ENCODE peak calls at places on chromosomes 16 and 17, in seven cellular contexts. Q is PC-3, A is GM23338, P is neural progenitor cell, V is HCT116, T is GM23248, E is hepatocyte. F is an unnamed sample.

GRCh38 chr16:130533-131173 is 7.8 kb downstream of the NPRL3 start:
- DNase-seq in Q (no peak), A (no peak), P (no peak), V (no peak), T (no peak), E (no peak), F (no peak)

GRCh38 chr17:75130632-75131277 is 787 bp downstream of the NT5C start:
- DNase-seq in Q (peak; percentile 73), A (peak; percentile 91), P (peak; percentile 87), V (peak; percentile 69), T (peak; percentile 76), E (peak; percentile 80), F (no peak)

GRCh38 chr17:57255182-57255775 is 1.0 kb upstream of the MSI2 start:
- DNase-seq in Q (no peak), A (no peak), P (no peak), V (no peak), T (peak; percentile 7), E (no peak), F (no peak)

GRCh38 chr16:68272501-68273209 is 8.3 kb downstream of the SLC7A6 start:
- DNase-seq in Q (no peak), A (no peak), P (no peak), V (no peak), T (no peak), E (no peak), F (peak; percentile 91)

GRCh38 chr16:49986351-49987124 is 38.5 kb upstream of the CNEP1R1 start:
- DNase-seq in Q (peak; percentile 3), A (peak; percentile 40), P (no peak), V (peak; percentile 24), T (peak; percentile 13), E (no peak), F (no peak)

GRCh38 chr16:68265078-68265925 is 976 bp downstream of the SLC7A6 start:
- DNase-seq in Q (peak; percentile 80), A (peak; percentile 46), P (peak; percentile 50), V (peak; percentile 68), T (peak; percentile 88), E (peak; percentile 73), F (peak; percentile 39)

GRCh38 chr17:40872416-40872815 is 5.4 kb upstream of the KRT12 start:
- DNase-seq in Q (no peak), A (no peak), P (no peak), V (no peak), T (no peak), E (no peak), F (no peak)

GRCh38 chr17:77375917-77376651 is 235.3 kb downstream of the SEC14L1 start:
- DNase-seq in Q (no peak), A (no peak), P (peak; percentile 42), V (no peak), T (peak; percentile 81), E (peak; percentile 55), F (no peak)

GRCh38 chr17:50572541-50572940 is 12.0 kb downstream of the CACNA1G start:
- DNase-seq in Q (no peak), A (no peak), P (no peak), V (no peak), T (no peak), E (no peak), F (no peak)

GRCh38 chr16:69073181-69073669 is 32.2 kb upstream of the HAS3 start:
- DNase-seq in Q (peak; percentile 96), A (no peak), P (no peak), V (peak; percentile 93), T (peak; percentile 90), E (peak; percentile 33), F (no peak)

GRCh38 chr16:177394-177822 is 928 bp downstream of the HBA1 start:
- DNase-seq in Q (no peak), A (no peak), P (peak; percentile 39), V (no peak), T (peak; percentile 40), E (peak; percentile 23), F (no peak)

GRCh38 chr16:68539704-68540370 is 746 bp downstream of the ZFP90 start:
- DNase-seq in Q (no peak), A (peak; percentile 62), P (peak; percentile 45), V (no peak), T (peak; percentile 49), E (peak; percentile 19), F (no peak)

GRCh38 chr17:28524476-28525415 is 18.6 kb downstream of the FOXN1 start:
- DNase-seq in Q (peak; percentile 79), A (no peak), P (no peak), V (no peak), T (peak; percentile 78), E (peak; percentile 88), F (no peak)

GRCh38 chr17:7226721-7227710 is 7.3 kb downstream of the ACADVL start:
- DNase-seq in Q (no peak), A (no peak), P (no peak), V (no peak), T (no peak), E (no peak), F (no peak)

GRCh38 chr17:5531019-5531418 is 44.7 kb downstream of the MIS12 start:
- DNase-seq in Q (no peak), A (no peak), P (no peak), V (no peak), T (no peak), E (no peak), F (no peak)

GRCh38 chr16:9016824-9017223 is 53.1 kb upstream of the USP7 start:
- DNase-seq in Q (no peak), A (peak; percentile 11), P (no peak), V (no peak), T (no peak), E (no peak), F (no peak)

GRCh38 chr17:63278731-63279442 is 167.2 kb downstream of the CYB561 start:
- DNase-seq in Q (no peak), A (no peak), P (no peak), V (no peak), T (no peak), E (no peak), F (no peak)

GRCh38 chr16:19223235-19223847 is 55.3 kb downstream of the SYT17 start:
- DNase-seq in Q (peak; percentile 77), A (peak; percentile 76), P (peak; percentile 65), V (peak; percentile 42), T (peak; percentile 5), E (peak; percentile 33), F (peak; percentile 30)

GRCh38 chr17:44198721-44199552 is 747 bp downstream of the ATXN7L3 start:
- DNase-seq in Q (peak; percentile 55), A (peak; percentile 82), P (peak; percentile 89), V (no peak), T (peak; percentile 76), E (peak; percentile 90), F (peak; percentile 46)

GRCh38 chr17:44197980-44198720 is 1.5 kb downstream of the ATXN7L3 start:
- DNase-seq in Q (peak; percentile 64), A (peak; percentile 46), P (peak; percentile 45), V (peak; percentile 57), T (peak; percentile 84), E (peak; percentile 58), F (peak; percentile 64)

GRCh38 chr17:44200478-44201155 is 933 bp upstream of the ATXN7L3 start:
- DNase-seq in Q (no peak), A (peak; percentile 43), P (no peak), V (no peak), T (peak; percentile 31), E (peak; percentile 49), F (peak; percentile 19)

GRCh38 chr17:44199553-44200477 is at the start of gene ATXN7L3:
- DNase-seq in Q (peak; percentile 99), A (peak; percentile 99), P (peak; percentile 99), V (peak; percentile 94), T (peak; percentile 100), E (peak; percentile 100), F (peak; percentile 97)

GRCh38 chr17:44197107-44197506 is 2.6 kb downstream of the ATXN7L3 start:
- DNase-seq in Q (no peak), A (no peak), P (no peak), V (no peak), T (no peak), E (no peak), F (no peak)
- H3K27ac ChIP-seq in Q (no peak overlapping the region), A (no peak overlapping the region), P (no peak overlapping the region), V (peak overlapping the region; percentile 98), T (no peak overlapping the region), E (no peak overlapping the region), F (no peak overlapping the region)

GRCh38 chr16:27572711-27573110 is 22.8 kb downstream of the KATNIP start:
- DNase-seq in Q (no peak), A (no peak), P (no peak), V (no peak), T (peak; percentile 27), E (no peak), F (no peak)

GRCh38 chr16:27576729-27577128 is 26.8 kb downstream of the KATNIP start:
- DNase-seq in Q (no peak), A (no peak), P (no peak), V (no peak), T (no peak), E (no peak), F (no peak)

GRCh38 chr16:27566417-27566816 is 16.5 kb downstream of the KATNIP start:
- DNase-seq in Q (no peak), A (no peak), P (no peak), V (no peak), T (no peak), E (no peak), F (no peak)

GRCh38 chr16:27568077-27568476 is 18.1 kb downstream of the KATNIP start:
- DNase-seq in Q (peak; percentile 84), A (no peak), P (no peak), V (no peak), T (no peak), E (no peak), F (no peak)

GRCh38 chr16:27571433-27572306 is 21.7 kb downstream of the KATNIP start:
- DNase-seq in Q (no peak), A (no peak), P (peak; percentile 26), V (no peak), T (peak; percentile 12), E (no peak), F (no peak)
- TF ChIP-seq EZH2 in Q (no peak), A (no peak), P (no peak), V (no peak), T (no peak), E (no peak), F (no peak)

DNA sequence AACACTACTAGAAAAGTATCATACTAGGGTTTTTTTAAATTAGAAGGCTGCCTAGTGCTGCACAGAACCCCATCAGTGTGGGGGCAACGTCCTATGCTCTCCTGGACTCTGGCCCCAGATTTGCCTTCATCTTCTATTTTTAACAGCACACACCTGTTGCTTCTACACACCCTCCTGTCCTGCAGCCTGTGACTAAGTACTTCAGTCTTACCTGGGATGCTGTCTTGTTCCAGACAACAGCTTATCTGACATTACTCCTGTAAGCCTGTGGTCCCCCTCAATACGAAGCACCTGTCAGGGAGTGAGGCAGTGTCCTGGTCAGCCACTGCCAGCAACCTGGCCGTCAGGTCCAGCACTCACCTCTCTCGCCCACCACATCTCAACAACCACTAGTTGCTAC is 247.6 kb upstream of the PSMD7 start:
- DNase-seq in Q (no peak), A (no peak), P (no peak), V (no peak), T (no peak), E (no peak), F (no peak)
- TF ChIP-seq EZH2phosphoT487 in Q (no peak), A (no peak), P (no peak), V (no peak), T (no peak), E (no peak), F (no peak)

GRCh38 chr17:3827124-3827773 is 18.8 kb downstream of the NCBP3 start:
- DNase-seq in Q (peak; percentile 75), A (peak; percentile 90), P (peak; percentile 83), V (peak; percentile 58), T (peak; percentile 65), E (peak; percentile 70), F (peak; percentile 49)
- H3K27ac ChIP-seq in Q (no peak overlapping the region), A (no peak overlapping the region), P (no peak overlapping the region), V (no peak overlapping the region), T (no peak overlapping the region), E (no peak overlapping the region), F (no peak overlapping the region)

GRCh38 chr17:48729335-48730239 is 1.0 kb upstream of the HOXB13 start:
- DNase-seq in Q (peak; percentile 61), A (no peak), P (no peak), V (no peak), T (no peak), E (no peak), F (no peak)
- TF ChIP-seq EZH2 in Q (no peak), A (peak; percentile 89), P (peak; percentile 85), V (no peak), T (no peak), E (peak; percentile 72), F (no peak)

F was measured in MM.1S.